ENCODE peak calls at places on chromosomes 12 and 14, in ten cellular contexts. One of them, this sample, is unnamed.
A peak's percentile ranks its signal among the peaks of the same experiment; 100 is the strongest.

GRCh38 chr14:70780396-70781075 is 28.8 kb downstream of the MAP3K9 start:
- DNase-seq in PC-3: no peak
- DNase-seq in SK-N-SH: no peak
- DNase-seq in uterus: no peak
- DNase-seq in left ventricle myocardium inferior: peak; percentile 15
- DNase-seq in Panc1: no peak
- DNase-seq in psoas muscle: no peak
- DNase-seq in stomach: peak; percentile 53
- DNase-seq in cardiac muscle cell: no peak
- DNase-seq in spleen: peak; percentile 85
- DNase-seq in this sample: peak; percentile 28

GRCh38 chr14:94089479-94089878 is 8.4 kb downstream of the IFI27L1 start:
- DNase-seq in spleen: no peak
- DNase-seq in uterus: no peak
- DNase-seq in Panc1: no peak
- DNase-seq in psoas muscle: no peak
- DNase-seq in left ventricle myocardium inferior: no peak
- DNase-seq in PC-3: peak; percentile 31
- DNase-seq in SK-N-SH: no peak
- DNase-seq in stomach: no peak
- DNase-seq in cardiac muscle cell: no peak
- DNase-seq in this sample: no peak

GRCh38 chr12:89901319-89901718 is 192.7 kb upstream of the ATP2B1 start:
- DNase-seq in uterus: no peak
- DNase-seq in stomach: no peak
- DNase-seq in left ventricle myocardium inferior: no peak
- DNase-seq in spleen: no peak
- DNase-seq in Panc1: no peak
- DNase-seq in psoas muscle: no peak
- DNase-seq in PC-3: no peak
- DNase-seq in cardiac muscle cell: no peak
- DNase-seq in SK-N-SH: no peak
- DNase-seq in this sample: no peak

GRCh38 chr12:39236994-39237393 is 205.9 kb downstream of the KIF21A start:
- DNase-seq in SK-N-SH: no peak
- DNase-seq in stomach: no peak
- DNase-seq in uterus: no peak
- DNase-seq in PC-3: peak; percentile 96
- DNase-seq in left ventricle myocardium inferior: no peak
- DNase-seq in spleen: no peak
- DNase-seq in cardiac muscle cell: peak; percentile 83
- DNase-seq in psoas muscle: no peak
- DNase-seq in Panc1: peak; percentile 76
- DNase-seq in this sample: no peak

GRCh38 chr14:22008098-22008412 is 334.4 kb upstream of the OR4E1 start:
- DNase-seq in SK-N-SH: no peak
- DNase-seq in Panc1: no peak
- DNase-seq in cardiac muscle cell: no peak
- DNase-seq in psoas muscle: no peak
- DNase-seq in stomach: no peak
- DNase-seq in uterus: no peak
- DNase-seq in left ventricle myocardium inferior: no peak
- DNase-seq in PC-3: no peak
- DNase-seq in spleen: no peak
- DNase-seq in this sample: no peak

GRCh38 chr12:39503445-39503844 is 60.5 kb upstream of the KIF21A start:
- DNase-seq in uterus: no peak
- DNase-seq in SK-N-SH: no peak
- DNase-seq in cardiac muscle cell: peak; percentile 70
- DNase-seq in stomach: no peak
- DNase-seq in left ventricle myocardium inferior: no peak
- DNase-seq in psoas muscle: no peak
- DNase-seq in PC-3: peak; percentile 84
- DNase-seq in spleen: no peak
- DNase-seq in Panc1: no peak
- DNase-seq in this sample: no peak

GRCh38 chr12:19031032-19031431 is 98.5 kb upstream of the PLEKHA5 start:
- DNase-seq in stomach: no peak
- DNase-seq in Panc1: peak; percentile 4
- DNase-seq in PC-3: peak; percentile 90
- DNase-seq in left ventricle myocardium inferior: no peak
- DNase-seq in cardiac muscle cell: peak; percentile 77
- DNase-seq in SK-N-SH: no peak
- DNase-seq in psoas muscle: no peak
- DNase-seq in spleen: no peak
- DNase-seq in uterus: no peak
- DNase-seq in this sample: no peak

GRCh38 chr12:3964404-3964803 is 91.2 kb upstream of the PARP11 start:
- DNase-seq in cardiac muscle cell: peak; percentile 5
- DNase-seq in PC-3: no peak
- DNase-seq in psoas muscle: no peak
- DNase-seq in uterus: no peak
- DNase-seq in spleen: no peak
- DNase-seq in stomach: no peak
- DNase-seq in SK-N-SH: peak; percentile 24
- DNase-seq in Panc1: peak; percentile 7
- DNase-seq in left ventricle myocardium inferior: no peak
- DNase-seq in this sample: no peak

GRCh38 chr12:113103756-113104450 is 31.7 kb downstream of the RASAL1 start:
- DNase-seq in SK-N-SH: peak; percentile 70
- DNase-seq in uterus: no peak
- DNase-seq in Panc1: no peak
- DNase-seq in PC-3: peak; percentile 47
- DNase-seq in left ventricle myocardium inferior: no peak
- DNase-seq in spleen: peak; percentile 89
- DNase-seq in psoas muscle: no peak
- DNase-seq in stomach: peak; percentile 36
- DNase-seq in cardiac muscle cell: no peak
- DNase-seq in this sample: no peak

GRCh38 chr12:20492251-20492728 is 124.0 kb downstream of the PDE3A start:
- DNase-seq in left ventricle myocardium inferior: no peak
- DNase-seq in psoas muscle: no peak
- DNase-seq in cardiac muscle cell: peak; percentile 61
- DNase-seq in uterus: no peak
- DNase-seq in SK-N-SH: no peak
- DNase-seq in spleen: no peak
- DNase-seq in PC-3: peak; percentile 28
- DNase-seq in Panc1: peak; percentile 1
- DNase-seq in stomach: no peak
- DNase-seq in this sample: no peak

GRCh38 chr12:40586823-40587222 is 105.4 kb upstream of the CNTN1 start:
- DNase-seq in spleen: no peak
- DNase-seq in stomach: no peak
- DNase-seq in Panc1: no peak
- DNase-seq in psoas muscle: no peak
- DNase-seq in PC-3: no peak
- DNase-seq in cardiac muscle cell: no peak
- DNase-seq in uterus: no peak
- DNase-seq in left ventricle myocardium inferior: no peak
- DNase-seq in SK-N-SH: no peak
- DNase-seq in this sample: no peak

GRCh38 chr14:20387577-20387976 is 25.7 kb downstream of the TEP1 start:
- DNase-seq in SK-N-SH: no peak
- DNase-seq in spleen: no peak
- DNase-seq in PC-3: no peak
- DNase-seq in left ventricle myocardium inferior: no peak
- DNase-seq in Panc1: no peak
- DNase-seq in psoas muscle: no peak
- DNase-seq in cardiac muscle cell: no peak
- DNase-seq in uterus: no peak
- DNase-seq in stomach: no peak
- DNase-seq in this sample: no peak

GRCh38 chr12:63802012-63802608 is 22.4 kb downstream of the RXYLT1 start:
- DNase-seq in psoas muscle: no peak
- DNase-seq in uterus: no peak
- DNase-seq in spleen: no peak
- DNase-seq in SK-N-SH: peak; percentile 49
- DNase-seq in Panc1: no peak
- DNase-seq in PC-3: peak; percentile 62
- DNase-seq in cardiac muscle cell: peak; percentile 48
- DNase-seq in left ventricle myocardium inferior: no peak
- DNase-seq in stomach: no peak
- DNase-seq in this sample: no peak

GRCh38 chr14:103014466-103015319 is 42.7 kb downstream of the CDC42BPB start:
- DNase-seq in spleen: peak; percentile 30
- DNase-seq in uterus: no peak
- DNase-seq in left ventricle myocardium inferior: no peak
- DNase-seq in Panc1: no peak
- DNase-seq in PC-3: no peak
- DNase-seq in stomach: no peak
- DNase-seq in psoas muscle: no peak
- DNase-seq in cardiac muscle cell: peak; percentile 60
- DNase-seq in SK-N-SH: no peak
- DNase-seq in this sample: no peak

GRCh38 chr14:62443796-62444195 is 601.5 kb downstream of the KCNH5 start:
- DNase-seq in cardiac muscle cell: peak; percentile 13
- DNase-seq in stomach: no peak
- DNase-seq in spleen: no peak
- DNase-seq in left ventricle myocardium inferior: no peak
- DNase-seq in psoas muscle: no peak
- DNase-seq in uterus: no peak
- DNase-seq in SK-N-SH: no peak
- DNase-seq in PC-3: peak; percentile 42
- DNase-seq in Panc1: no peak
- DNase-seq in this sample: no peak

GRCh38 chr14:52078721-52079120 is 9.9 kb upstream of the NID2 start:
- DNase-seq in SK-N-SH: no peak
- DNase-seq in psoas muscle: no peak
- DNase-seq in left ventricle myocardium inferior: no peak
- DNase-seq in uterus: no peak
- DNase-seq in PC-3: peak; percentile 37
- DNase-seq in Panc1: no peak
- DNase-seq in spleen: no peak
- DNase-seq in cardiac muscle cell: no peak
- DNase-seq in stomach: no peak
- DNase-seq in this sample: no peak

GRCh38 chr14:52179151-52179790 is 88.2 kb upstream of the PTGDR start:
- DNase-seq in cardiac muscle cell: no peak
- DNase-seq in SK-N-SH: no peak
- DNase-seq in Panc1: no peak
- DNase-seq in spleen: no peak
- DNase-seq in PC-3: no peak
- DNase-seq in left ventricle myocardium inferior: no peak
- DNase-seq in psoas muscle: no peak
- DNase-seq in uterus: no peak
- DNase-seq in stomach: no peak
- DNase-seq in this sample: no peak

GRCh38 chr14:37399517-37399916 is 195.5 kb downstream of the FOXA1 start:
- DNase-seq in PC-3: no peak
- DNase-seq in psoas muscle: no peak
- DNase-seq in SK-N-SH: no peak
- DNase-seq in cardiac muscle cell: no peak
- DNase-seq in uterus: no peak
- DNase-seq in spleen: no peak
- DNase-seq in stomach: no peak
- DNase-seq in Panc1: no peak
- DNase-seq in left ventricle myocardium inferior: no peak
- DNase-seq in this sample: no peak
- TF ChIP-seq CTCF in PC-3: no peak
- TF ChIP-seq CTCF in psoas muscle: no peak
- TF ChIP-seq CTCF in SK-N-SH: no peak
- TF ChIP-seq CTCF in cardiac muscle cell: no peak
- TF ChIP-seq CTCF in uterus: no peak
- TF ChIP-seq CTCF in spleen: no peak
- TF ChIP-seq CTCF in stomach: no peak
- TF ChIP-seq CTCF in Panc1: no peak
- TF ChIP-seq CTCF in left ventricle myocardium inferior: no peak
- TF ChIP-seq CTCF in this sample: no peak

GRCh38 chr12:54356228-54356627 is 8.1 kb downstream of the GPR84 start:
- DNase-seq in PC-3: no peak
- DNase-seq in Panc1: no peak
- DNase-seq in spleen: no peak
- DNase-seq in left ventricle myocardium inferior: no peak
- DNase-seq in uterus: no peak
- DNase-seq in psoas muscle: no peak
- DNase-seq in stomach: no peak
- DNase-seq in cardiac muscle cell: no peak
- DNase-seq in SK-N-SH: no peak
- DNase-seq in this sample: no peak
- H3K4me1 ChIP-seq in PC-3: peaks cover 28% of the 10 kb centered on the region
- H3K4me1 ChIP-seq in Panc1: peaks cover 37% of the 10 kb centered on the region
- H3K4me1 ChIP-seq in spleen: peaks cover 22% of the 10 kb centered on the region
- H3K4me1 ChIP-seq in left ventricle myocardium inferior: peaks cover 55% of the 10 kb centered on the region
- H3K4me1 ChIP-seq in uterus: peaks cover 18% of the 10 kb centered on the region
- H3K4me1 ChIP-seq in psoas muscle: peaks cover 24% of the 10 kb centered on the region
- H3K4me1 ChIP-seq in stomach: peaks cover 75% of the 10 kb centered on the region
- H3K4me1 ChIP-seq in cardiac muscle cell: peaks cover 68% of the 10 kb centered on the region
- H3K4me1 ChIP-seq in SK-N-SH: peaks cover 72% of the 10 kb centered on the region
- H3K4me1 ChIP-seq in this sample: peaks cover 39% of the 10 kb centered on the region

GRCh38 chr12:48690990-48691389 is 9.0 kb upstream of the KANSL2 start:
- DNase-seq in spleen: no peak
- DNase-seq in PC-3: no peak
- DNase-seq in psoas muscle: no peak
- DNase-seq in Panc1: no peak
- DNase-seq in left ventricle myocardium inferior: no peak
- DNase-seq in cardiac muscle cell: no peak
- DNase-seq in SK-N-SH: no peak
- DNase-seq in uterus: no peak
- DNase-seq in stomach: no peak
- DNase-seq in this sample: no peak
- H3K4me3 ChIP-seq in spleen: no peak overlapping the region
- H3K4me3 ChIP-seq in PC-3: no peak overlapping the region
- H3K4me3 ChIP-seq in psoas muscle: no peak overlapping the region
- H3K4me3 ChIP-seq in Panc1: no peak overlapping the region
- H3K4me3 ChIP-seq in left ventricle myocardium inferior: no peak overlapping the region
- H3K4me3 ChIP-seq in cardiac muscle cell: no peak overlapping the region
- H3K4me3 ChIP-seq in SK-N-SH: no peak overlapping the region
- H3K4me3 ChIP-seq in uterus: no peak overlapping the region
- H3K4me3 ChIP-seq in stomach: no peak overlapping the region
- H3K4me3 ChIP-seq in this sample: no peak overlapping the region

GRCh38 chr12:77999074-77999715 is 168.5 kb downstream of the NAV3 start:
- DNase-seq in SK-N-SH: no peak
- DNase-seq in uterus: no peak
- DNase-seq in cardiac muscle cell: no peak
- DNase-seq in Panc1: no peak
- DNase-seq in PC-3: no peak
- DNase-seq in left ventricle myocardium inferior: no peak
- DNase-seq in psoas muscle: no peak
- DNase-seq in stomach: no peak
- DNase-seq in spleen: no peak
- DNase-seq in this sample: no peak

GRCh38 chr12:78005094-78005492 is 174.4 kb downstream of the NAV3 start:
- DNase-seq in psoas muscle: no peak
- DNase-seq in PC-3: no peak
- DNase-seq in uterus: no peak
- DNase-seq in left ventricle myocardium inferior: no peak
- DNase-seq in cardiac muscle cell: no peak
- DNase-seq in SK-N-SH: no peak
- DNase-seq in spleen: no peak
- DNase-seq in Panc1: no peak
- DNase-seq in stomach: no peak
- DNase-seq in this sample: no peak

GRCh38 chr12:78004451-78005093 is 173.9 kb downstream of the NAV3 start:
- DNase-seq in cardiac muscle cell: peak; percentile 9
- DNase-seq in uterus: no peak
- DNase-seq in psoas muscle: no peak
- DNase-seq in Panc1: no peak
- DNase-seq in left ventricle myocardium inferior: no peak
- DNase-seq in PC-3: no peak
- DNase-seq in spleen: no peak
- DNase-seq in SK-N-SH: no peak
- DNase-seq in stomach: no peak
- DNase-seq in this sample: no peak

GRCh38 chr12:78007173-78007572 is 176.5 kb downstream of the NAV3 start:
- DNase-seq in uterus: no peak
- DNase-seq in cardiac muscle cell: no peak
- DNase-seq in PC-3: no peak
- DNase-seq in Panc1: no peak
- DNase-seq in psoas muscle: no peak
- DNase-seq in stomach: no peak
- DNase-seq in spleen: no peak
- DNase-seq in left ventricle myocardium inferior: no peak
- DNase-seq in SK-N-SH: no peak
- DNase-seq in this sample: no peak

GRCh38 chr12:78002878-78003277 is 172.2 kb downstream of the NAV3 start:
- DNase-seq in stomach: no peak
- DNase-seq in cardiac muscle cell: peak; percentile 63
- DNase-seq in PC-3: peak; percentile 19
- DNase-seq in SK-N-SH: peak; percentile 29
- DNase-seq in spleen: no peak
- DNase-seq in psoas muscle: no peak
- DNase-seq in Panc1: no peak
- DNase-seq in left ventricle myocardium inferior: no peak
- DNase-seq in uterus: no peak
- DNase-seq in this sample: no peak
- TF ChIP-seq CTCF in stomach: no peak
- TF ChIP-seq CTCF in cardiac muscle cell: peak; percentile 16
- TF ChIP-seq CTCF in PC-3: peak; percentile 26
- TF ChIP-seq CTCF in SK-N-SH: no peak
- TF ChIP-seq CTCF in spleen: no peak
- TF ChIP-seq CTCF in psoas muscle: no peak
- TF ChIP-seq CTCF in Panc1: no peak
- TF ChIP-seq CTCF in left ventricle myocardium inferior: no peak
- TF ChIP-seq CTCF in uterus: no peak
- TF ChIP-seq CTCF in this sample: no peak

This sample was measured in heart left ventricle.